ENCODE peak calls at places on chromosomes 1 and 21, in eight cellular contexts. R, W, S, I, F, X, K and H are unnamed samples. For H3K9me3, the result is how much of the 10 kb centered on the place peaks cover.

GRCh38 chr1:58481962-58482361 is 64.6 kb downstream of the OMA1 start:
- DNase-seq in R (no peak), W (no peak), S (no peak), I (no peak), F (no peak), X (no peak), K (no peak), H (no peak)

GRCh38 chr1:45870500-45870899 is 67.1 kb downstream of the MAST2 start:
- DNase-seq in R (no peak), W (no peak), S (no peak), I (no peak), F (peak), X (no peak), K (no peak), H (no peak)

GRCh38 chr1:201795066-201795465 is 33.9 kb upstream of the IPO9 start:
- DNase-seq in R (no peak), W (no peak), S (no peak), I (no peak), F (no peak), X (no peak), K (no peak), H (no peak)

GRCh38 chr1:246987083-246987690 is 20.7 kb downstream of the ZNF695 start:
- DNase-seq in R (no peak), W (no peak), S (no peak), I (no peak), F (no peak), X (no peak), K (no peak), H (no peak)

GRCh38 chr1:92051948-92052347 is 22.2 kb downstream of the EPHX4 start:
- DNase-seq in R (no peak), W (no peak), S (no peak), I (no peak), F (no peak), X (no peak), K (no peak), H (no peak)

GRCh38 chr1:179709841-179710329 is 33.2 kb upstream of the FAM163A start:
- DNase-seq in R (no peak), W (no peak), S (no peak), I (no peak), F (no peak), X (peak), K (no peak), H (no peak)

GRCh38 chr1:217403321-217403720 is 227.6 kb downstream of the GPATCH2 start:
- DNase-seq in R (no peak), W (no peak), S (no peak), I (no peak), F (no peak), X (no peak), K (no peak), H (no peak)

GRCh38 chr1:245278846-245279245 is 124.1 kb downstream of the KIF26B start:
- DNase-seq in R (no peak), W (no peak), S (no peak), I (no peak), F (no peak), X (no peak), K (no peak), H (no peak)

GRCh38 chr21:44578371-44579055 is 1.9 kb downstream of the KRTAP10-5 start:
- DNase-seq in R (no peak), W (no peak), S (no peak), I (peak), F (no peak), X (no peak), K (no peak), H (no peak)

GRCh38 chr1:21334214-21335087 is 44.2 kb upstream of the ECE1 start:
- DNase-seq in R (no peak), W (peak), S (peak), I (peak), F (peak), X (peak), K (peak), H (peak)

GRCh38 chr1:203406446-203407045 is 55.6 kb upstream of the FMOD start:
- DNase-seq in R (no peak), W (no peak), S (peak), I (no peak), F (no peak), X (peak), K (no peak), H (no peak)

GRCh38 chr1:25912076-25912831 is 6.0 kb upstream of the STMN1 start:
- DNase-seq in R (no peak), W (no peak), S (no peak), I (no peak), F (no peak), X (no peak), K (no peak), H (no peak)

GRCh38 chr1:53071167-53071865 is 9.3 kb downstream of the PODN start:
- DNase-seq in R (peak), W (no peak), S (no peak), I (no peak), F (no peak), X (peak), K (peak), H (no peak)

GRCh38 chr21:18937337-18937736 is 533.8 kb upstream of the TMPRSS15 start:
- DNase-seq in R (no peak), W (no peak), S (no peak), I (no peak), F (no peak), X (no peak), K (no peak), H (no peak)

GRCh38 chr1:60271041-60271440 is 197.5 kb upstream of the C1orf87 start:
- DNase-seq in R (no peak), W (no peak), S (no peak), I (no peak), F (no peak), X (no peak), K (no peak), H (no peak)

GRCh38 chr1:154759196-154759595 is 110.9 kb downstream of the KCNN3 start:
- DNase-seq in R (no peak), W (peak), S (no peak), I (no peak), F (no peak), X (no peak), K (peak), H (no peak)

GRCh38 chr1:175725684-175726083 is 17.7 kb downstream of the TNR start:
- DNase-seq in R (no peak), W (no peak), S (no peak), I (peak), F (peak), X (no peak), K (no peak), H (no peak)

GRCh38 chr1:1059494-1060280 is 14.4 kb downstream of the RNF223 start:
- DNase-seq in R (peak), W (peak), S (peak), I (peak), F (peak), X (peak), K (peak), H (peak)

GRCh38 chr1:176903474-176903873 is 261.0 kb downstream of the ASTN1 start:
- DNase-seq in R (no peak), W (no peak), S (no peak), I (no peak), F (no peak), X (no peak), K (no peak), H (no peak)

GRCh38 chr1:40076895-40077312 is 20.1 kb downstream of the PPT1 start:
- DNase-seq in R (no peak), W (no peak), S (no peak), I (no peak), F (no peak), X (no peak), K (no peak), H (no peak)

GRCh38 chr1:90564164-90564563 is 152.9 kb downstream of the BARHL2 start:
- DNase-seq in R (no peak), W (no peak), S (no peak), I (no peak), F (no peak), X (no peak), K (no peak), H (no peak)

GRCh38 chr1:182392045-182393028 is 747 bp upstream of the GLUL start:
- DNase-seq in R (no peak), W (no peak), S (peak), I (no peak), F (no peak), X (peak), K (peak), H (no peak)

GRCh38 chr1:8661185-8662110 is 156.0 kb downstream of the RERE start:
- DNase-seq in R (no peak), W (no peak), S (peak), I (no peak), F (no peak), X (no peak), K (no peak), H (no peak)

GRCh38 chr1:197838836-197839235 is 63.6 kb upstream of the DENND1B start:
- DNase-seq in R (no peak), W (no peak), S (no peak), I (no peak), F (no peak), X (no peak), K (no peak), H (no peak)

GRCh38 chr1:159821171-159821867 is 5.4 kb upstream of the SLAMF8 start:
- DNase-seq in R (no peak), W (no peak), S (no peak), I (peak), F (no peak), X (no peak), K (no peak), H (no peak)

GRCh38 chr1:33302325-33302724 is 18.6 kb downstream of the A3GALT2 start:
- DNase-seq in R (no peak), W (no peak), S (no peak), I (no peak), F (no peak), X (no peak), K (no peak), H (no peak)

GRCh38 chr1:215777370-215777925 is 210.3 kb downstream of the KCTD3 start:
- DNase-seq in R (no peak), W (no peak), S (no peak), I (no peak), F (no peak), X (no peak), K (no peak), H (no peak)

GRCh38 chr1:195723796-195724194 is 884.4 kb downstream of the KCNT2 start:
- DNase-seq in R (no peak), W (no peak), S (no peak), I (no peak), F (no peak), X (no peak), K (no peak), H (no peak)

GRCh38 chr1:38990401-38990745 is 703 bp upstream of the AKIRIN1 start:
- DNase-seq in R (no peak), W (no peak), S (no peak), I (no peak), F (no peak), X (no peak), K (no peak), H (no peak)

GRCh38 chr1:59294423-59294822 is 2.5 kb upstream of the FGGY start:
- DNase-seq in R (no peak), W (no peak), S (no peak), I (no peak), F (no peak), X (no peak), K (no peak), H (no peak)

GRCh38 chr1:31400393-31400792 is 12.6 kb upstream of the SERINC2 start:
- DNase-seq in R (no peak), W (no peak), S (no peak), I (no peak), F (no peak), X (no peak), K (no peak), H (no peak)

GRCh38 chr21:43025636-43026180 is 49.9 kb downstream of the CBS start:
- DNase-seq in R (no peak), W (no peak), S (no peak), I (no peak), F (peak), X (no peak), K (no peak), H (no peak)

GRCh38 chr1:35379317-35380000 is 111.0 kb downstream of the ZMYM4 start:
- DNase-seq in R (no peak), W (no peak), S (no peak), I (no peak), F (no peak), X (no peak), K (no peak), H (no peak)

GRCh38 chr1:224180783-224181452 is 2.1 kb upstream of the DEGS1 start:
- DNase-seq in R (no peak), W (no peak), S (no peak), I (no peak), F (no peak), X (no peak), K (no peak), H (no peak)

GRCh38 chr21:14267071-14267470 is 51.1 kb downstream of the RBM11 start:
- DNase-seq in R (no peak), W (no peak), S (no peak), I (no peak), F (no peak), X (no peak), K (no peak), H (no peak)

GRCh38 chr1:25647863-25648262 is 31.3 kb downstream of the MAN1C1 start:
- DNase-seq in R (no peak), W (no peak), S (no peak), I (peak), F (no peak), X (peak), K (no peak), H (no peak)

GRCh38 chr1:194102607-194103006 is 916.2 kb upstream of the B3GALT2 start:
- DNase-seq in R (no peak), W (no peak), S (no peak), I (peak), F (no peak), X (no peak), K (no peak), H (no peak)

GRCh38 chr1:84480658-84481057 is 1.6 kb downstream of the RPF1 start:
- DNase-seq in R (no peak), W (no peak), S (no peak), I (no peak), F (no peak), X (no peak), K (no peak), H (no peak)

GRCh38 chr1:162663086-162663485 is 30.8 kb downstream of the DDR2 start:
- DNase-seq in R (no peak), W (no peak), S (no peak), I (no peak), F (no peak), X (no peak), K (no peak), H (no peak)

GRCh38 chr1:158180741-158181576 is at the start of gene CD1D:
- DNase-seq in R (peak), W (no peak), S (no peak), I (peak), F (no peak), X (peak), K (no peak), H (no peak)

GRCh38 chr1:4066860-4067599 is 167.0 kb upstream of the C1orf174 start:
- DNase-seq in R (no peak), W (no peak), S (no peak), I (no peak), F (no peak), X (no peak), K (no peak), H (no peak)

GRCh38 chr1:4063516-4063915 is 163.4 kb upstream of the C1orf174 start:
- DNase-seq in R (no peak), W (no peak), S (no peak), I (no peak), F (no peak), X (no peak), K (no peak), H (no peak)

GRCh38 chr1:4071675-4072074 is 171.6 kb upstream of the C1orf174 start:
- DNase-seq in R (peak), W (no peak), S (no peak), I (no peak), F (no peak), X (no peak), K (no peak), H (no peak)

GRCh38 chr1:4064150-4064889 is 164.2 kb upstream of the C1orf174 start:
- DNase-seq in R (no peak), W (no peak), S (no peak), I (no peak), F (no peak), X (no peak), K (no peak), H (no peak)

DNA sequence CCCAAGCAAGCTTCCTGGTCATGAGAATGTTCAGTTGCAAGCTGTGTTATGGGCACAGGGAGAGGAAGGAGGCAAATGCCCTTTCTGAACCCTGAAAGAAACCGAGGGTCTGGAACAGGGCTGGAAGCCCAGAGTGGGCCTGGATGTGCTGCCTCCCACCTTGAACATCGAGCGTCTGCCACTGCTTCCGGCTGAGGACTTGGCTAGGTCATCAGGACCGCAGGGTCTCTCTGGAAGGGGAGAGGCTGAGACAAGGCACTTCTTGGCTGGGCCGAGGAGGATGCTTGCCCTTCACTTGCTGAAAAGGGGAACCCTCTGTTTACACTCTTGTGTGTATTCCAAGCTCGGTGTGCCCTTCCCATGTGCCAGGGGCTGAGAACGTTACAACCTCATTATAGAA is 168.0 kb upstream of the C1orf174 start:
- DNase-seq in R (no peak), W (no peak), S (no peak), I (no peak), F (no peak), X (no peak), K (no peak), H (no peak)
- H3K9me3 ChIP-seq in R (under half), W (under half), S (under half), I (under half), F (under half), X (under half), K (under half), H (under half)

GRCh38 chr21:34180406-34180805 is 107.0 kb downstream of the MRPS6 start:
- DNase-seq in R (no peak), W (no peak), S (no peak), I (no peak), F (no peak), X (no peak), K (no peak), H (no peak)
- H3K9me3 ChIP-seq in R (under half), W (under half), S (under half), I (under half), F (under half), X (under half), K (under half), H (under half)

GRCh38 chr1:227603327-227603726 is 40.0 kb downstream of the ZNF678 start:
- DNase-seq in R (no peak), W (no peak), S (no peak), I (no peak), F (no peak), X (no peak), K (no peak), H (no peak)
- H3K9me3 ChIP-seq in R (under half), W (under half), S (under half), I (under half), F (under half), X (under half), K (under half), H (under half)

GRCh38 chr1:2832506-2833453 is 31.3 kb upstream of the TTC34 start:
- DNase-seq in R (peak), W (no peak), S (no peak), I (no peak), F (no peak), X (no peak), K (no peak), H (no peak)
- H3K9me3 ChIP-seq in R (under half), W (under half), S (under half), I (half or more), F (under half), X (under half), K (under half), H (under half)

DNA sequence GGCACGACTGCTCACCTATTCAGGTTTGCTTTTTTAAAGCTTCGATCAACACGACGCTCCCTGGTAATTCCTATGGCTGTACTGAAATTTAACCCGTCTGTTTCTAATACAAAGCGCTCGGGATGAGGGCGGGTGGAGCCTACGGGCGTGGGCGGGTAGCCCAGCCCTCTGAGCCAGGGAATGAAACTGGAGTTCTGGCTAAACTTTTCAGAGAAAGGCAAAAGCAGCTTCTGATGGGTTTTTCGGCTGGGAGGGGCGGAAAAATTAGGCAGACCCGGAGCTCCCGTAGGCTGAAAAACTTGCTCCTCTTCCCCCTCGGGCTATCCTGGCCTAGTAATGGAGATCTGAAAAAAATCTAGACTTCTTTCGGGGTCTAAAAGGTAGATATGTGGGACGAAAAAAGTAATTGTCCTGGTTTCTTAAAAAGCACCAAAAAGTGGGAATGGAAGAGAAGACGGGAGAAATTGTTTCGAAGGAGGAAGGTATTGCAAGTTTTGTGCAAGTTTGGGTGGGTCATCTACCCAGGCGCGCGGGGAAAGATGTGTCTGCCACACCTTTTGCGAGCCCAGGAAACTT is 7.4 kb downstream of the NR5A2 start:
- DNase-seq in R (no peak), W (no peak), S (no peak), I (peak), F (no peak), X (no peak), K (no peak), H (no peak)
- H3K9me3 ChIP-seq in R (under half), W (under half), S (under half), I (under half), F (under half), X (under half), K (under half), H (under half)

DNA sequence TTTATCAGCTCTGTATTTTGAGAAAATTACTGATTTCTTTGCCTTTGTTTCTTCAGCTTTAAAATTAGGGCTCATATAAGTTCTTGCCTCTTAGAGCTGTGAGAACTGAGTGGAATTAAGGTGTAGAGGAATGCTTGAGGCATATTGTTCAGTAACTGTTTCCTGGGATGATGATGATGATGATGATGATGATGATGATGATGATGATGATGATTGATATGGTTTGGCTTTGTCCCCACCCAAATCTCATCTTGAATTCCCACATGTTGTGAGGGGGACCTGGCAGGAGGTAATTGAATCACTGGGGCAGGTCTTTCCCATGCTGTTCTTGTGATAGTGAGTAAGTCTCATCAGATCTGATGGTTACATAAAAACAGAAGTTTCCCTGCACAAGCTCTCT is 118.7 kb downstream of the CHRM3 start:
- DNase-seq in R (no peak), W (no peak), S (no peak), I (no peak), F (no peak), X (no peak), K (no peak), H (no peak)
- H3K9me3 ChIP-seq in R (under half), W (under half), S (under half), I (under half), F (under half), X (under half), K (under half), H (under half)